ENCODE peak calls at places on chromosomes 13 and 19, in seven cellular contexts. H is IMR-90, A is mammary epithelial cell, Z is hepatocyte, M is fibroblast of lung, L is PC-3, R is SK-N-SH. K is an unnamed sample. For H4K20me1, the result is how much of the 10 kb centered on the place peaks cover.

GRCh38 chr13:112465251-112466131 is 89.3 kb downstream of the SPACA7 start:
- DNase-seq in H (no peak), A (no peak), Z (no peak), M (no peak), L (no peak), R (no peak), K (no peak)

GRCh38 chr13:62113145-62113544 is 697.5 kb upstream of the PCDH20 start:
- DNase-seq in H (no peak), A (no peak), Z (no peak), M (peak), L (no peak), R (no peak), K (no peak)

GRCh38 chr13:21608961-21609360 is 5.0 kb upstream of the MICU2 start:
- DNase-seq in H (no peak), A (peak), Z (no peak), M (no peak), L (peak), R (no peak), K (no peak)

GRCh38 chr13:40315416-40316064 is 350.9 kb downstream of the FOXO1 start:
- DNase-seq in H (no peak), A (peak), Z (peak), M (no peak), L (no peak), R (no peak), K (no peak)

GRCh38 chr13:47148543-47148942 is 251.7 kb upstream of the HTR2A start:
- DNase-seq in H (no peak), A (no peak), Z (no peak), M (no peak), L (no peak), R (no peak), K (no peak)

GRCh38 chr13:28022848-28023518 is 34.5 kb upstream of the URAD start:
- DNase-seq in H (peak), A (no peak), Z (no peak), M (no peak), L (no peak), R (no peak), K (peak)

GRCh38 chr13:97743946-97744345 is 209.5 kb upstream of the IPO5 start:
- DNase-seq in H (no peak), A (no peak), Z (no peak), M (peak), L (no peak), R (no peak), K (no peak)

GRCh38 chr13:93900735-93901134 is 578.7 kb downstream of the DCT start:
- DNase-seq in H (peak), A (no peak), Z (no peak), M (peak), L (no peak), R (no peak), K (no peak)

GRCh38 chr13:30520571-30520970 is 54.8 kb upstream of the HMGB1 start:
- DNase-seq in H (peak), A (peak), Z (no peak), M (peak), L (peak), R (no peak), K (no peak)

GRCh38 chr13:74325106-74325505 is 190.9 kb upstream of the KLF12 start:
- DNase-seq in H (peak), A (peak), Z (peak), M (peak), L (peak), R (peak), K (no peak)

GRCh38 chr13:61563645-61564044 is 148.0 kb upstream of the PCDH20 start:
- DNase-seq in H (no peak), A (no peak), Z (no peak), M (no peak), L (no peak), R (peak), K (no peak)

GRCh38 chr13:112967666-112968379 is 1.2 kb upstream of the MCF2L start:
- DNase-seq in H (no peak), A (peak), Z (no peak), M (no peak), L (no peak), R (no peak), K (peak)

GRCh38 chr19:38569368-38569983 is 48.3 kb downstream of the MAP4K1 start:
- DNase-seq in H (no peak), A (no peak), Z (no peak), M (no peak), L (no peak), R (no peak), K (no peak)

GRCh38 chr13:99151516-99151915 is 49.1 kb upstream of the UBAC2 start:
- DNase-seq in H (peak), A (peak), Z (peak), M (peak), L (peak), R (no peak), K (no peak)

GRCh38 chr19:18477042-18477760 is 39.3 kb upstream of the ISYNA1 start:
- DNase-seq in H (no peak), A (no peak), Z (no peak), M (no peak), L (no peak), R (no peak), K (no peak)

GRCh38 chr19:18682807-18683108 is 722 bp upstream of the CRTC1 start:
- DNase-seq in H (no peak), A (no peak), Z (no peak), M (no peak), L (no peak), R (no peak), K (no peak)

GRCh38 chr13:19596960-19597361 is 35.6 kb upstream of the TPTE2 start:
- DNase-seq in H (peak), A (peak), Z (peak), M (peak), L (peak), R (no peak), K (no peak)

GRCh38 chr13:49214917-49215376 is 5.2 kb upstream of the MLNR start:
- DNase-seq in H (peak), A (no peak), Z (no peak), M (no peak), L (peak), R (no peak), K (no peak)

GRCh38 chr13:46630419-46631183 is 77.6 kb downstream of the LRCH1 start:
- DNase-seq in H (no peak), A (no peak), Z (no peak), M (no peak), L (no peak), R (peak), K (peak)

GRCh38 chr13:64428196-64428595 is 2801.9 kb downstream of the PCDH9 start:
- DNase-seq in H (peak), A (no peak), Z (no peak), M (peak), L (peak), R (no peak), K (peak)

GRCh38 chr13:63910406-63910957 is 2494.8 kb upstream of the PCDH20 start:
- DNase-seq in H (peak), A (no peak), Z (peak), M (peak), L (no peak), R (no peak), K (peak)

GRCh38 chr13:42114912-42115311 is 66.5 kb downstream of the DGKH start:
- DNase-seq in H (no peak), A (no peak), Z (no peak), M (no peak), L (peak), R (no peak), K (no peak)

GRCh38 chr13:50990050-50990449 is 80.5 kb downstream of the RNASEH2B start:
- DNase-seq in H (no peak), A (no peak), Z (no peak), M (no peak), L (no peak), R (no peak), K (no peak)

GRCh38 chr19:37999309-38000213 is 92.6 kb downstream of the SIPA1L3 start:
- DNase-seq in H (peak), A (no peak), Z (no peak), M (peak), L (peak), R (no peak), K (no peak)

GRCh38 chr13:105139380-105140285 is 1395.8 kb downstream of the EFNB2 start:
- DNase-seq in H (peak), A (no peak), Z (no peak), M (peak), L (no peak), R (no peak), K (no peak)

GRCh38 chr13:79405831-79406596 is at the start of gene RBM26:
- DNase-seq in H (peak), A (peak), Z (peak), M (peak), L (peak), R (peak), K (peak)

GRCh38 chr19:38317104-38317612 is 1.4 kb upstream of the YIF1B start:
- DNase-seq in H (no peak), A (no peak), Z (no peak), M (no peak), L (no peak), R (no peak), K (no peak)

GRCh38 chr13:103671547-103671946 is 605.3 kb upstream of the SLC10A2 start:
- DNase-seq in H (no peak), A (no peak), Z (peak), M (no peak), L (no peak), R (no peak), K (no peak)

GRCh38 chr13:39049274-39049673 is 11.0 kb downstream of the NHLRC3 start:
- DNase-seq in H (no peak), A (no peak), Z (no peak), M (no peak), L (no peak), R (no peak), K (no peak)

GRCh38 chr13:23673867-23674605 is 103.8 kb downstream of the TNFRSF19 start:
- DNase-seq in H (peak), A (no peak), Z (no peak), M (peak), L (no peak), R (no peak), K (no peak)

GRCh38 chr13:45194081-45194939 is 6.5 kb downstream of the KCTD4 start:
- DNase-seq in H (peak), A (peak), Z (peak), M (peak), L (no peak), R (no peak), K (peak)

GRCh38 chr13:19681517-19681916 is 48.1 kb downstream of the MPHOSPH8 start:
- DNase-seq in H (peak), A (no peak), Z (no peak), M (no peak), L (no peak), R (no peak), K (peak)

GRCh38 chr13:30864352-30865130 is 41.5 kb upstream of the MEDAG start:
- DNase-seq in H (peak), A (peak), Z (peak), M (peak), L (no peak), R (peak), K (peak)

GRCh38 chr19:50875795-50876422 is 2.7 kb downstream of the KLK2 start:
- DNase-seq in H (no peak), A (no peak), Z (no peak), M (no peak), L (no peak), R (no peak), K (no peak)

GRCh38 chr19:50874185-50874584 is 946 bp downstream of the KLK2 start:
- DNase-seq in H (no peak), A (no peak), Z (no peak), M (no peak), L (no peak), R (no peak), K (no peak)

GRCh38 chr19:50869479-50869878 is 3.8 kb upstream of the KLK2 start:
- DNase-seq in H (no peak), A (no peak), Z (no peak), M (no peak), L (no peak), R (no peak), K (no peak)

GRCh38 chr19:50873056-50873455 is at the start of gene KLK2:
- DNase-seq in H (no peak), A (no peak), Z (no peak), M (no peak), L (no peak), R (no peak), K (no peak)

DNA sequence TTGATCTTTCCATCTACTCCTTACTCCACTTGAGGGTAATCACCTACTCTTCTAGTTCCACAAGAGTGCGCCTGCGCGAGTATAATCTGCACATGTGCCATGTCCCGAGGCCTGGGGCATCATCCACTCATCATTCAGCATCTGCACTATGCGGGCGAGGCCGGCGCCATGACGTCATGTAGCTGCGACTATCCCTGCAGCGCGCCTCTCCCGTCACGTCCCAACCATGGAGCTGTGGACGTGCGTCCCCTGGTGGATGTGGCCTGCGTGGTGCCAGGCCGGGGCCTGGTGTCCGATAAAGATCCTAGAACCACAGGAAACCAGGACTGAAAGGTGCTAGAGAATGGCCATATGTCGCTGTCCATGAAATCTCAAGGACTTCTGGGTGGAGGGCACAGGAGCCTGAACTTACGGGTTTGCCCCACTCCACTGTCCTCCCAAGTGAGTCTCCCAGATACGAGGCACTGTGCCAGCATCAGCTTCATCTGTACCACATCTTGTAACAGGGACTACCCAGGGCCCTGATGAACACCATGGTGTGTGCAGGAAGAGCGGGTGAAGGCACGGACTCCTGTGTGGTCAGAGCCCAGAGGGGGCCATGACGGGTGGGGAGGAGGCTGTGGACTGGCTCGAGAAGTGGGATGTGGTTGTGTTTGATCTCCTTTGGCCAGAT is 2.7 kb upstream of the KLK2 start:
- DNase-seq in H (peak), A (no peak), Z (no peak), M (no peak), L (no peak), R (peak), K (peak)
- H3K4me3 ChIP-seq in H (no peak), A (no peak), Z (no peak), M (no peak), L (no peak), R (no peak), K (no peak)

DNA sequence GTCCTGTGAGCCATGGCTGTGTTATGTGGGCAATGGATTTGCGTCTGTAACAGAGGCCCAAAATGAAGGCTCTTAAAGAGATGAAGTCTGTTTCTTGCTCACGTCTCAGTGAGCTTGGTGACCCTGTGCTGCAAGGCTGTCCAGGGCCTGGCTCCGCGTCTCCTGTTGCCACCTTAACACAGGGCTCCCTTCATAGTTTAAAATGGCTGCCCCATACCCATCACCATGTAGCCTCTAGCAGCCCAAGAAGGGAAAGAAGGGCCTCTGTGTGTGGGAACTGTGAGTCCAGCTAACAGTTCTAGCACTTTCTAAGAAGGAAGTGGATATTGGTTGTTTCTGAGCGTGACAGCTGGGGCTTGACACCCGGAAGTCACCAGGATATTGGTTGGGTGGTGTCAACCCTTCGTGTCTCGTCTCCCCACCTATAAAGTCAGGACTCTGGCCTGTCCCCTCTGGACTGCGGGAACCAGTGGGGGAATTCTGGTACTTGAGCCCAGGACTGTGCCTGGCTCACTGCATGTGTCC is 20.9 kb downstream of the TMED1 start:
- DNase-seq in H (no peak), A (no peak), Z (no peak), M (no peak), L (no peak), R (no peak), K (no peak)
- H4K20me1 ChIP-seq in H (under half), A (under half), Z (under half), M (under half), L (under half), R (under half), K (under half)

DNA sequence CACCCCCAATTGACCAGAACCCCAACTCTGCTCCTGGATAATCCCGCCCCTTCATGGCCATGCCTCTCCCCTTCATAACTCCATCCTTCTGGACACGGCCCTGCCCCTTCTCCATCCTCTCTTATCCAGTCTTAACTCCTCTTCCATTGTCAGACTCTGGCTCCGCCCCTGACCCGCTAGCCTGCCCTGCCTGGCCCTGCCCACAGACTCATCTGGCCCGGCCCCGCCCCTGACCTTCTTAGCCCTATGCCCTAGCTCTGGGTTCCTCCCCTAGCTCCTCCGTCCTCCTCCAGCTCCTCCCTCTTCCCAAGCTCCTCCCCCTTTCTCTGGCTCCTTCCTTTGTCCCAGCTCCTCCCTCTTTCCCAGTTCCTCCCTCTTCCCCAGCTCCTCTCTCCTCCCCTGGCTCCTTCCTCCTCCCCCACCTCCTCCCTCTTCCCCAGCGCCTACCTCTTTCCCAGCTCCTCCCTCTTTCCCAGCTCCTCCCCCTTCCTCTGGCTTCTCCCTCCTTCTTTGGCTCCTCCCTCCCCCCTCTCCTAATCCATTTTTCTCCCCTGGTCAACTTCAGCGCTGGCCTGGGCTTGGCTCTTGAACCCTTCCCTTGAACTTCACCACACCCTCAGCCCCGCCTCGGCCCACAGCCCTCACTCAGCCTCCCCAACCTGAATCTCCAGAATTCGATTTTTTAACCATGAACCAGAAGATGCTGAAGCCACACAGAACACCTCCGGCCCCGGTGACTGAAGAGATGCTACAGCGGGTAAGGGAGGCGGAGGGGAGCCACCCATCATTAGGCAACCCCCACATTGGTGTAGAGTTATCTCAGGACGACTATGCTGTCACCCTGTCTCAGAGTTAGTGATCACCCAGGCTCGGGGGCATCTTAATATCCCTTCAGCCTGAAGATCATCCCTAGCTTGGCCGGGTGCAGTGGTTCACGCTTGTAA is 9.2 kb upstream of the ZNF358 start:
- DNase-seq in H (peak), A (peak), Z (peak), M (peak), L (peak), R (peak), K (peak)
- H3K4me3 ChIP-seq in H (no peak), A (no peak), Z (no peak), M (no peak), L (peak), R (no peak), K (no peak)

DNA sequence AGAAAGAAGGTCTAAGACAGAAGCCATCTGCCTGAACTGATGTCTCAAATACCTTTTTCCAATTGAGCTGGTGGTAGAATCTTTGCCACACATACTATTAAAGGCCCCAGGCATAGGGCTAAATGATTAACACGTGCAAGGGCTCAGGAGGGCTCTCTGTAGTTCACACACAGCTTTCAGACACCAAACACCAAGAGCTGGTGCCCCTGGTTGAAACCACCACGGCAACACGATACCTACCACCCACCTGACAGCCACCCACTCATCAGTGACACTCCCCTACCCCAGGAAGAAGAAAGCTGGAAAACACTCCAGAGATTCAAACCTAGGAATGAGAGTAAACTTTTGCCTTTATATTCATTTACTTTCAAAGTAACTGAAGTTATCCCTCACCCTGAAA is 26.8 kb downstream of the IRS2 start:
- DNase-seq in H (no peak), A (no peak), Z (no peak), M (no peak), L (no peak), R (no peak), K (no peak)
- H4K20me1 ChIP-seq in H (under half), A (under half), Z (half or more), M (under half), L (under half), R (half or more), K (half or more)

GRCh38 chr19:9060559-9061340 is 26.1 kb upstream of the OR1M1 start:
- DNase-seq in H (no peak), A (no peak), Z (no peak), M (no peak), L (no peak), R (no peak), K (no peak)
- H3K4me3 ChIP-seq in H (no peak), A (no peak), Z (no peak), M (no peak), L (no peak), R (no peak), K (no peak)

GRCh38 chr19:45146716-45147337 is 14.0 kb downstream of the NKPD1 start:
- DNase-seq in H (no peak), A (no peak), Z (no peak), M (no peak), L (no peak), R (no peak), K (no peak)
- H4K20me1 ChIP-seq in H (under half), A (under half), Z (under half), M (under half), L (under half), R (under half), K (under half)

DNA sequence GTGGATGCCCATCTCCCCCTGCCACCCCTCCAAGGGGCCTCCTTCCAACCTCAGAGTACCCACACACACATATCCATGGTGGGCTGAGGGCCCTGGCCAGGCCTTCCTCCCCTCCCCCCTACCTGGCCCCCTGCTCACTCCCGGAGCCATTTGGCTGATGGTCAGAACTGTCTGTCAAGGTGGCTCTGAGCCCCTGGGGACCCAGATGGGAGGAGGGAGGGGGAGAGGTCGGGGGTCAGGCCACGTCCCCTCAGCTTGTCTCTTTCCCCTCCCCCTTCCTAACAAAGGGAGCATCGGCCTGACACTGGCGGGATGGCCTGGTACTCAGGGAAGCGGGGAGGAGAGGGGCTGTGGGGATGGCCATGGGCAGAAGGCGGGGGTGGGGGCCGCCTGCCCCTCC is 18.7 kb upstream of the POU2F2 start:
- DNase-seq in H (no peak), A (no peak), Z (no peak), M (no peak), L (no peak), R (peak), K (peak)
- H3K4me3 ChIP-seq in H (no peak), A (no peak), Z (no peak), M (no peak), L (no peak), R (no peak), K (no peak)